ENCODE peak calls at places on chromosomes 13 and 19, in four cellular contexts. J is HepG2, P is SK-N-SH, O is H1. C is an unnamed sample.

GRCh38 chr13:110610955-110611595 is 4.3 kb upstream of the NAXD start:
- DNase-seq in J (no peak), P (no peak), O (no peak), C (peak)

GRCh38 chr19:29503140-29503758 is 22.5 kb upstream of the VSTM2B start:
- DNase-seq in J (no peak), P (no peak), O (no peak), C (no peak)

GRCh38 chr19:57241181-57241580 is 749 bp downstream of the ZNF805 start:
- DNase-seq in J (peak), P (peak), O (no peak), C (no peak)

GRCh38 chr13:76677047-76677446 is 209.2 kb downstream of the KCTD12 start:
- DNase-seq in J (no peak), P (no peak), O (no peak), C (no peak)

GRCh38 chr13:90302113-90302512 is 1045.4 kb upstream of the MIR17HG start:
- DNase-seq in J (no peak), P (no peak), O (no peak), C (no peak)

GRCh38 chr19:34220472-34221063 is 33.8 kb upstream of the GARRE1 start:
- DNase-seq in J (peak), P (peak), O (peak), C (no peak)

GRCh38 chr13:112062619-112063308 is 4.2 kb upstream of the SOX1 start:
- DNase-seq in J (no peak), P (peak), O (peak), C (no peak)

GRCh38 chr19:45500918-45501729 is 2.9 kb downstream of the PPM1N start:
- DNase-seq in J (no peak), P (peak), O (no peak), C (no peak)

DNA sequence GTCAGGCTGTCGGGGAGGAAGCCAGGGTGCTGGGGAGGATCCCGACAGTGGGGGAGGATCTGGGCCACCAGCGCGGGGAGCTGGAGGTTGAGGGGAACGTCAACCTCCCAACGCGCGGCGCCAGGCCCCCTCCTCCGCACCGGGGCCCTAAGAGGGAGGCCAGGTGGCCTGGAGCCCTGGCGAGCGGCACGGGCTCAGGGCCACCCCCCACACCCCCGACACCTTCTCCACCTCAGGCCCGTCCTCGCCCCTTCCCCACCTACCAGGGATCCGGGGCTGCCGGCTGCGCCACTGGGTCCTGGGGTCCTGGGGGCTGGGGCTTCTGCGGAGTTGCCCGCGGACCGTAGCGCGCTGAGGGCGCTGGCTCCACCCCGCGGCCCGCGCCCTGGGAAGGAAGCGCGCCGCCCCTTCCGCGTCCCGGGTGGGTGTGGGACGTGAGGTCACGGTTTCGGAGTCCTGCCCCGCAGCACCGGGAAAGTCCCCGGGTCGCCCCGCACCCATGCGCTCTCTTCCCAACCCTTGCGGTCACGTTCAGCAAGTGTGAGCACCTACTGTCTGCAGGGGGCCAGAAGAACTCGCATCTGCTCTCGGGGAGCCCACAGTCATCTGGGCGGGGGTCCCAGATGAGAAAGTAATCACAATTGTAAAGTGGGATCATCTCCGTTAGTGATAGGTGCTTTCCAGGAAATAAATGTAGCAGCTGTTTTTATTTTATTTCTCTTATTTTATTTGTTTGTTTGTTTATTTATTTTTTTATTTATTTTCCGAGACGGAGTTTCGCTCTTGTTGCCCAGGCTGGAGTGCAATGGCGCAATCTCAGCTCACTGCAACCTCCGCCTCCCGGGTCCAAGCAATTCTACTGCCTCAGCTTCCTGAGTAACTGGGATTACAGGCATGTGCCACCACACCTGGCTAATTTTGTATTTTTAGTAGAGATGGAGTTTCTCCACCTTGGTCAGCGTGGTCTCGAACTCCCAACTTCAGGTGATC is at the start of gene TICAM1:
- DNase-seq in J (no peak), P (peak), O (peak), C (no peak)
- TF ChIP-seq TCF12 in J (no peak), P (no peak), O (no peak), C (peak)

GRCh38 chr13:113658836-113659235 is 838 bp upstream of the ATP4B start:
- DNase-seq in J (no peak), P (no peak), O (no peak), C (no peak)
- TF ChIP-seq TCF12 in J (no peak), P (no peak), O (no peak), C (no peak)

GRCh38 chr13:37414667-37415066 is 183.9 kb downstream of the POSTN start:
- DNase-seq in J (no peak), P (no peak), O (no peak), C (no peak)
- TF ChIP-seq TCF12 in J (no peak), P (no peak), O (no peak), C (no peak)

DNA sequence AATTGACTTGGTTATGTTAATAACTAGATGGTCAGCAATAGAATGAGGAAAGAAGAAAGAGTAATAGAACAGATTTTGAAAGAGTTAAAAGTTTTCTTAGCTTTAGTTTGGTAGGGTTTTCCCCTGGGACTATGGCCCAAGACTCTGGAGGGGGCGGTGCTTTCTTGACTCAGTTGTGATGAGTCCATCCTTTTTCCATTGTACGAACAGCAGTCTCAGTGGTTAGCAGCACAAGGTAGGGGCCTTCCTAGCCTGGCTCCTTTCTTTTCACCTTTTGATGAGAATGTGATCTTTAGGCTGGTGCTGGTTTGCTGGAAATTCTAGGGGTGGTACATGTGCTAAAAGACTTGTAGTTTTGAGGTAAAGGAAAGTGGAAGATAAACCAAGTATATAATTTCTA is 38.8 kb downstream of the ZNF506 start:
- DNase-seq in J (no peak), P (no peak), O (no peak), C (no peak)
- TF ChIP-seq TCF12 in J (no peak), P (no peak), O (no peak), C (no peak)

DNA sequence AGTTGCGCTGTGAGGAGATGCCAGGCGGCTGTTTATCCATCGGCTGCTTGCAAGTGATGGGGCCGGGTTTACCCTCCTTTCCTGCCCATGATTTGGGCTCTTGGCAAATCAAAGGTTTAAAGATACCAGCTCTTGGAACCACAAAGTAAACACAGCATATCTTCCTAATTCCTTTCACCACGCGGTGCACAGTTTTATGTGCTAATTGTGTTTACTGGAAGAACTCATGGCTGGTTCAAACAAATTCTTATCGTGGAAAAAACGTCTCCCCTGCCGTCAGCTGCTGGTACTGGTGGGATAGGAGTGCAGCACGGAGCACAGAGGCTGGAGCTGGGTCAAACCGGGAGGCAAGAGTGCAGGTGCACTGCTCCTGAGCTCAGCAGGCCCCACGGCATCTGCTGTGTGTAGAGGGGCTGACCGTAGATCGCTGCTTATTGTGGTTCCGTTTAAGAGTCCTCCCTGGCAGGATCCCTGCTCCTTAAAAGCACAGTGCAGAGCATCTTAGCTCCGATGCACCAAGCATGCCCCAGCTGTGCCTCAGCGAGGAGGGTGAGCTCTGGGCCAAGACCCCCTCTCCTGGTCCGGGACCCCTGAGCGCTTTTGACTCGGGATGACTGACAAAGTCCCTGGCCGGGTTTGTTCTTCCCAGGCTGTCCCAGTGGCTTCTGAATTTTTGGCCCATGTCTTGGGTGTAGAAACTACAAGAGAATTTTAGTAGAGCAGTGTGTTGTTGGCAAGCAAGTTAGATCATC is 51.3 kb upstream of the GAS6 start:
- DNase-seq in J (no peak), P (no peak), O (no peak), C (no peak)
- TF ChIP-seq TCF12 in J (no peak), P (no peak), O (no peak), C (no peak)